ENCODE peak calls at places on chromosomes 7 and 10, in eight cellular contexts. One of them, this sample, is unnamed.

GRCh38 chr7:131325179-131325840 is 2.4 kb upstream of the MKLN1 start:
- DNase-seq in endodermal cell: no peak
- DNase-seq in SJSA1: no peak
- DNase-seq in mesenchymal stem cell: peak; percentile 39
- DNase-seq in BJ: no peak
- DNase-seq in left ventricle myocardium inferior: no peak
- DNase-seq in tibial artery: no peak
- DNase-seq in right lobe of liver: peak; percentile 32
- DNase-seq in this sample: no peak

GRCh38 chr10:74640134-74640533 is 186.3 kb upstream of the KAT6B start:
- DNase-seq in BJ: peak; percentile 19
- DNase-seq in mesenchymal stem cell: peak; percentile 10
- DNase-seq in tibial artery: no peak
- DNase-seq in left ventricle myocardium inferior: no peak
- DNase-seq in right lobe of liver: no peak
- DNase-seq in SJSA1: no peak
- DNase-seq in endodermal cell: no peak
- DNase-seq in this sample: no peak

GRCh38 chr10:1747590-1748157 is 10.3 kb upstream of the ADARB2 start:
- DNase-seq in tibial artery: no peak
- DNase-seq in mesenchymal stem cell: no peak
- DNase-seq in SJSA1: no peak
- DNase-seq in endodermal cell: no peak
- DNase-seq in BJ: no peak
- DNase-seq in right lobe of liver: no peak
- DNase-seq in left ventricle myocardium inferior: no peak
- DNase-seq in this sample: no peak

GRCh38 chr7:33243319-33243881 is 114.0 kb downstream of the BBS9 start:
- DNase-seq in tibial artery: no peak
- DNase-seq in mesenchymal stem cell: peak; percentile 61
- DNase-seq in BJ: no peak
- DNase-seq in left ventricle myocardium inferior: no peak
- DNase-seq in right lobe of liver: no peak
- DNase-seq in SJSA1: no peak
- DNase-seq in endodermal cell: no peak
- DNase-seq in this sample: no peak

GRCh38 chr7:48786951-48787350 is 137.4 kb upstream of the CDC14C start:
- DNase-seq in right lobe of liver: no peak
- DNase-seq in left ventricle myocardium inferior: no peak
- DNase-seq in BJ: no peak
- DNase-seq in tibial artery: no peak
- DNase-seq in SJSA1: no peak
- DNase-seq in mesenchymal stem cell: no peak
- DNase-seq in endodermal cell: no peak
- DNase-seq in this sample: no peak

GRCh38 chr7:83413831-83414230 is 235.1 kb downstream of the SEMA3E start:
- DNase-seq in right lobe of liver: no peak
- DNase-seq in left ventricle myocardium inferior: no peak
- DNase-seq in BJ: no peak
- DNase-seq in mesenchymal stem cell: peak; percentile 20
- DNase-seq in tibial artery: no peak
- DNase-seq in endodermal cell: no peak
- DNase-seq in SJSA1: no peak
- DNase-seq in this sample: no peak

GRCh38 chr7:36128448-36129047 is 24.5 kb upstream of the EEPD1 start:
- DNase-seq in endodermal cell: peak; percentile 78
- DNase-seq in BJ: peak; percentile 52
- DNase-seq in right lobe of liver: peak; percentile 86
- DNase-seq in SJSA1: peak; percentile 87
- DNase-seq in left ventricle myocardium inferior: peak; percentile 80
- DNase-seq in mesenchymal stem cell: peak; percentile 89
- DNase-seq in tibial artery: peak; percentile 95
- DNase-seq in this sample: peak; percentile 81

GRCh38 chr10:52883996-52884871 is 111.7 kb upstream of the MBL2 start:
- DNase-seq in BJ: no peak
- DNase-seq in tibial artery: no peak
- DNase-seq in mesenchymal stem cell: peak; percentile 73
- DNase-seq in SJSA1: no peak
- DNase-seq in left ventricle myocardium inferior: no peak
- DNase-seq in endodermal cell: peak; percentile 83
- DNase-seq in right lobe of liver: no peak
- DNase-seq in this sample: peak; percentile 83

GRCh38 chr10:33421789-33422188 is 87.3 kb upstream of the NRP1 start:
- DNase-seq in mesenchymal stem cell: peak; percentile 87
- DNase-seq in right lobe of liver: no peak
- DNase-seq in endodermal cell: no peak
- DNase-seq in left ventricle myocardium inferior: no peak
- DNase-seq in SJSA1: peak; percentile 68
- DNase-seq in tibial artery: peak; percentile 70
- DNase-seq in BJ: peak; percentile 63
- DNase-seq in this sample: peak; percentile 92

GRCh38 chr7:1123721-1124120 is 35.8 kb downstream of the GPER1 start:
- DNase-seq in right lobe of liver: peak; percentile 80
- DNase-seq in mesenchymal stem cell: peak; percentile 91
- DNase-seq in left ventricle myocardium inferior: peak; percentile 87
- DNase-seq in BJ: no peak
- DNase-seq in SJSA1: peak; percentile 37
- DNase-seq in endodermal cell: peak; percentile 95
- DNase-seq in tibial artery: peak; percentile 97
- DNase-seq in this sample: no peak

GRCh38 chr10:117137031-117137910 is 799 bp downstream of the VAX1 start:
- DNase-seq in mesenchymal stem cell: no peak
- DNase-seq in tibial artery: peak; percentile 51
- DNase-seq in SJSA1: no peak
- DNase-seq in right lobe of liver: peak; percentile 32
- DNase-seq in endodermal cell: peak; percentile 85
- DNase-seq in left ventricle myocardium inferior: no peak
- DNase-seq in BJ: no peak
- DNase-seq in this sample: no peak

GRCh38 chr10:61792097-61792496 is 109.4 kb upstream of the ARID5B start:
- DNase-seq in BJ: no peak
- DNase-seq in endodermal cell: no peak
- DNase-seq in right lobe of liver: no peak
- DNase-seq in left ventricle myocardium inferior: no peak
- DNase-seq in tibial artery: no peak
- DNase-seq in mesenchymal stem cell: no peak
- DNase-seq in SJSA1: no peak
- DNase-seq in this sample: no peak

GRCh38 chr7:46569117-46569433 is 648.0 kb upstream of the IGFBP3 start:
- DNase-seq in endodermal cell: peak; percentile 68
- DNase-seq in left ventricle myocardium inferior: no peak
- DNase-seq in mesenchymal stem cell: peak; percentile 26
- DNase-seq in tibial artery: no peak
- DNase-seq in SJSA1: no peak
- DNase-seq in BJ: no peak
- DNase-seq in right lobe of liver: no peak
- DNase-seq in this sample: peak; percentile 80

GRCh38 chr10:62851449-62851848 is 35.3 kb upstream of the EGR2 start:
- DNase-seq in mesenchymal stem cell: no peak
- DNase-seq in BJ: no peak
- DNase-seq in right lobe of liver: no peak
- DNase-seq in endodermal cell: peak; percentile 80
- DNase-seq in SJSA1: no peak
- DNase-seq in left ventricle myocardium inferior: no peak
- DNase-seq in tibial artery: no peak
- DNase-seq in this sample: no peak

GRCh38 chr10:3757638-3758490 is 27.1 kb downstream of the KLF6 start:
- DNase-seq in BJ: no peak
- DNase-seq in endodermal cell: no peak
- DNase-seq in left ventricle myocardium inferior: no peak
- DNase-seq in SJSA1: peak; percentile 40
- DNase-seq in tibial artery: no peak
- DNase-seq in mesenchymal stem cell: peak; percentile 50
- DNase-seq in right lobe of liver: no peak
- DNase-seq in this sample: peak; percentile 87

GRCh38 chr7:157136372-157136771 is 2.4 kb upstream of the UBE3C start:
- DNase-seq in tibial artery: no peak
- DNase-seq in right lobe of liver: no peak
- DNase-seq in left ventricle myocardium inferior: no peak
- DNase-seq in endodermal cell: no peak
- DNase-seq in SJSA1: no peak
- DNase-seq in mesenchymal stem cell: peak; percentile 68
- DNase-seq in BJ: peak; percentile 21
- DNase-seq in this sample: no peak

GRCh38 chr10:61943699-61944444 is 42.4 kb downstream of the ARID5B start:
- DNase-seq in tibial artery: no peak
- DNase-seq in SJSA1: no peak
- DNase-seq in endodermal cell: no peak
- DNase-seq in BJ: no peak
- DNase-seq in mesenchymal stem cell: peak; percentile 65
- DNase-seq in left ventricle myocardium inferior: no peak
- DNase-seq in right lobe of liver: no peak
- DNase-seq in this sample: no peak

GRCh38 chr10:6313107-6313895 is 110.6 kb downstream of the PFKFB3 start:
- DNase-seq in left ventricle myocardium inferior: no peak
- DNase-seq in endodermal cell: no peak
- DNase-seq in mesenchymal stem cell: no peak
- DNase-seq in tibial artery: no peak
- DNase-seq in SJSA1: no peak
- DNase-seq in BJ: no peak
- DNase-seq in right lobe of liver: no peak
- DNase-seq in this sample: no peak

GRCh38 chr10:66805610-66806009 is 120.2 kb upstream of the LRRTM3 start:
- DNase-seq in right lobe of liver: no peak
- DNase-seq in mesenchymal stem cell: no peak
- DNase-seq in endodermal cell: no peak
- DNase-seq in left ventricle myocardium inferior: no peak
- DNase-seq in SJSA1: no peak
- DNase-seq in tibial artery: no peak
- DNase-seq in BJ: no peak
- DNase-seq in this sample: no peak

GRCh38 chr10:30553018-30553624 is 76.4 kb downstream of the LYZL2 start:
- DNase-seq in right lobe of liver: no peak
- DNase-seq in BJ: no peak
- DNase-seq in mesenchymal stem cell: no peak
- DNase-seq in endodermal cell: peak; percentile 89
- DNase-seq in SJSA1: no peak
- DNase-seq in tibial artery: no peak
- DNase-seq in left ventricle myocardium inferior: no peak
- DNase-seq in this sample: no peak

GRCh38 chr7:95630702-95631458 is 34.6 kb upstream of the PDK4 start:
- DNase-seq in SJSA1: no peak
- DNase-seq in left ventricle myocardium inferior: no peak
- DNase-seq in tibial artery: no peak
- DNase-seq in right lobe of liver: no peak
- DNase-seq in BJ: no peak
- DNase-seq in endodermal cell: no peak
- DNase-seq in mesenchymal stem cell: peak; percentile 11
- DNase-seq in this sample: no peak

GRCh38 chr10:76066457-76066856 is 635.0 kb downstream of the LRMDA start:
- DNase-seq in right lobe of liver: no peak
- DNase-seq in left ventricle myocardium inferior: no peak
- DNase-seq in endodermal cell: no peak
- DNase-seq in SJSA1: no peak
- DNase-seq in tibial artery: no peak
- DNase-seq in BJ: no peak
- DNase-seq in mesenchymal stem cell: no peak
- DNase-seq in this sample: no peak
- H3K4me3 ChIP-seq in right lobe of liver: no peak overlapping the region
- H3K4me3 ChIP-seq in left ventricle myocardium inferior: no peak overlapping the region
- H3K4me3 ChIP-seq in endodermal cell: no peak overlapping the region
- H3K4me3 ChIP-seq in SJSA1: no peak overlapping the region
- H3K4me3 ChIP-seq in tibial artery: no peak overlapping the region
- H3K4me3 ChIP-seq in BJ: no peak overlapping the region
- H3K4me3 ChIP-seq in mesenchymal stem cell: no peak overlapping the region
- H3K4me3 ChIP-seq in this sample: no peak overlapping the region

GRCh38 chr7:154888690-154889089 is 114.2 kb downstream of the PAXIP1 start:
- DNase-seq in left ventricle myocardium inferior: no peak
- DNase-seq in right lobe of liver: no peak
- DNase-seq in tibial artery: no peak
- DNase-seq in endodermal cell: no peak
- DNase-seq in mesenchymal stem cell: no peak
- DNase-seq in BJ: no peak
- DNase-seq in SJSA1: no peak
- DNase-seq in this sample: no peak
- H3K36me3 ChIP-seq in left ventricle myocardium inferior: no peaks in the 10 kb centered on the region
- H3K36me3 ChIP-seq in right lobe of liver: no peaks in the 10 kb centered on the region
- H3K36me3 ChIP-seq in tibial artery: no peaks in the 10 kb centered on the region
- H3K36me3 ChIP-seq in endodermal cell: no peaks in the 10 kb centered on the region
- H3K36me3 ChIP-seq in mesenchymal stem cell: no peaks in the 10 kb centered on the region
- H3K36me3 ChIP-seq in BJ: no peaks in the 10 kb centered on the region
- H3K36me3 ChIP-seq in SJSA1: no peaks in the 10 kb centered on the region
- H3K36me3 ChIP-seq in this sample: no peaks in the 10 kb centered on the region

GRCh38 chr7:155454183-155455112 is 3.5 kb upstream of the EN2 start:
- DNase-seq in left ventricle myocardium inferior: no peak
- DNase-seq in endodermal cell: peak; percentile 62
- DNase-seq in right lobe of liver: no peak
- DNase-seq in BJ: no peak
- DNase-seq in mesenchymal stem cell: no peak
- DNase-seq in SJSA1: no peak
- DNase-seq in tibial artery: no peak
- DNase-seq in this sample: no peak
- H3K27me3 ChIP-seq in left ventricle myocardium inferior: peaks cover 96% of the 10 kb centered on the region
- H3K27me3 ChIP-seq in endodermal cell: peaks cover 97% of the 10 kb centered on the region
- H3K27me3 ChIP-seq in right lobe of liver: peaks cover 91% of the 10 kb centered on the region
- H3K27me3 ChIP-seq in BJ: peaks cover 63% of the 10 kb centered on the region
- H3K27me3 ChIP-seq in mesenchymal stem cell: peaks cover 82% of the 10 kb centered on the region
- H3K27me3 ChIP-seq in SJSA1: peaks cover 95% of the 10 kb centered on the region
- H3K27me3 ChIP-seq in tibial artery: no peaks in the 10 kb centered on the region
- H3K27me3 ChIP-seq in this sample: peaks cover 93% of the 10 kb centered on the region

GRCh38 chr7:98423043-98423442 is 22.2 kb upstream of the BAIAP2L1 start:
- DNase-seq in endodermal cell: no peak
- DNase-seq in tibial artery: no peak
- DNase-seq in left ventricle myocardium inferior: no peak
- DNase-seq in BJ: no peak
- DNase-seq in right lobe of liver: no peak
- DNase-seq in SJSA1: no peak
- DNase-seq in mesenchymal stem cell: peak; percentile 39
- DNase-seq in this sample: no peak

GRCh38 chr7:98414205-98414900 is 13.5 kb upstream of the BAIAP2L1 start:
- DNase-seq in BJ: no peak
- DNase-seq in right lobe of liver: no peak
- DNase-seq in tibial artery: no peak
- DNase-seq in endodermal cell: no peak
- DNase-seq in mesenchymal stem cell: no peak
- DNase-seq in SJSA1: no peak
- DNase-seq in left ventricle myocardium inferior: no peak
- DNase-seq in this sample: no peak

GRCh38 chr7:98418636-98419315 is 17.9 kb upstream of the BAIAP2L1 start:
- DNase-seq in endodermal cell: peak; percentile 57
- DNase-seq in right lobe of liver: peak; percentile 86
- DNase-seq in SJSA1: peak; percentile 97
- DNase-seq in BJ: peak; percentile 62
- DNase-seq in mesenchymal stem cell: peak; percentile 96
- DNase-seq in tibial artery: no peak
- DNase-seq in left ventricle myocardium inferior: no peak
- DNase-seq in this sample: peak; percentile 92

GRCh38 chr7:98420966-98421612 is 20.2 kb upstream of the BAIAP2L1 start:
- DNase-seq in mesenchymal stem cell: peak; percentile 29
- DNase-seq in BJ: no peak
- DNase-seq in SJSA1: peak; percentile 47
- DNase-seq in right lobe of liver: peak; percentile 81
- DNase-seq in tibial artery: no peak
- DNase-seq in endodermal cell: peak; percentile 96
- DNase-seq in left ventricle myocardium inferior: peak; percentile 22
- DNase-seq in this sample: no peak

DNA sequence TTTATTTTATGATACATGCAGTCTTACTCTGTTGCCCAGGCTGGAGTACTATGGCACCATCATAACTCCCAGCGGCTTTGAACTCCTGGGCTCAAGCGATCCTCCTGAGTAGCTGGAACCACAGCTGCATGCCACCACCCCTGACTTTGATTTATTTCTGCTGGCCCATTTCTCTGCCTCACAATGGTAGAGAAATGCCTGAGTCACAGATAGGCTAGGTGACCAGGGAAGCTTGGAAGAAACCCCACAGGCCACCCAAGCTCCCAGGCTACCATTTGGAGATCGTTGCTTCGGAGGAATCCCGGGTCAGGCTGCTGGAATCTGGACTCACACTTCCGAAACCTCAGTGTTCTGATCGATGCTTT is 17.4 kb upstream of the BAIAP2L1 start:
- DNase-seq in SJSA1: peak; percentile 82
- DNase-seq in left ventricle myocardium inferior: no peak
- DNase-seq in endodermal cell: no peak
- DNase-seq in tibial artery: no peak
- DNase-seq in mesenchymal stem cell: peak; percentile 33
- DNase-seq in BJ: no peak
- DNase-seq in right lobe of liver: no peak
- DNase-seq in this sample: no peak
- H3K4me3 ChIP-seq in SJSA1: no peak overlapping the region
- H3K4me3 ChIP-seq in left ventricle myocardium inferior: no peak overlapping the region
- H3K4me3 ChIP-seq in endodermal cell: no peak overlapping the region
- H3K4me3 ChIP-seq in tibial artery: no peak overlapping the region
- H3K4me3 ChIP-seq in mesenchymal stem cell: no peak overlapping the region
- H3K4me3 ChIP-seq in BJ: no peak overlapping the region
- H3K4me3 ChIP-seq in right lobe of liver: peak overlapping the region; percentile 44
- H3K4me3 ChIP-seq in this sample: no peak overlapping the region

This sample was measured in kidney epithelial cell.